ENCODE peak calls at places on chromosomes 5 and 9, in five cellular contexts. N is GM13976, M is MV-4-11, H is CD14-positive monocyte, Z is left kidney. E is an unnamed sample.
A peak's percentile ranks its signal among the peaks of the same experiment; 100 is the strongest.

GRCh38 chr9:69678843-69679538 is 6.8 kb upstream of the APBA1 start:
- DNase-seq in N (no peak), M (no peak), H (no peak), Z (no peak), E (no peak)

GRCh38 chr5:33929925-33930690 is 6.1 kb upstream of the RXFP3 start:
- DNase-seq in N (no peak), M (no peak), H (no peak), Z (no peak), E (no peak)

GRCh38 chr5:63125862-63126261 is 547.2 kb downstream of the LRRC70 start:
- DNase-seq in N (no peak), M (peak; percentile 36), H (no peak), Z (peak; percentile 43), E (peak; percentile 2)

GRCh38 chr5:104942735-104943134 is 1380.1 kb upstream of the NUDT12 start:
- DNase-seq in N (no peak), M (no peak), H (no peak), Z (no peak), E (no peak)

GRCh38 chr9:83444110-83444509 is 94.1 kb downstream of the FRMD3 start:
- DNase-seq in N (no peak), M (no peak), H (no peak), Z (no peak), E (no peak)

GRCh38 chr5:81852277-81853004 is 101.5 kb upstream of the SSBP2 start:
- DNase-seq in N (peak; percentile 47), M (peak; percentile 30), H (no peak), Z (peak; percentile 84), E (no peak)

GRCh38 chr5:139126711-139127111 is 71.5 kb downstream of the SIL1 start:
- DNase-seq in N (no peak), M (no peak), H (no peak), Z (no peak), E (no peak)

GRCh38 chr5:132046915-132047314 is 13.5 kb upstream of the IL3 start:
- DNase-seq in N (no peak), M (no peak), H (no peak), Z (no peak), E (no peak)

GRCh38 chr5:133820516-133820915 is 147.9 kb downstream of the C5orf15 start:
- DNase-seq in N (no peak), M (no peak), H (no peak), Z (peak; percentile 70), E (no peak)

GRCh38 chr9:99103909-99104458 is 929 bp upstream of the TGFBR1 start:
- DNase-seq in N (peak; percentile 21), M (no peak), H (no peak), Z (peak; percentile 27), E (no peak)

GRCh38 chr9:6502399-6502798 is 89.4 kb downstream of the UHRF2 start:
- DNase-seq in N (no peak), M (no peak), H (no peak), Z (no peak), E (no peak)

GRCh38 chr9:136328622-136329041 is 1.3 kb downstream of the GPSM1 start:
- DNase-seq in N (no peak), M (no peak), H (no peak), Z (peak; percentile 72), E (no peak)

GRCh38 chr9:127267793-127268507 is 3.4 kb downstream of the GARNL3 start:
- DNase-seq in N (no peak), M (no peak), H (no peak), Z (no peak), E (no peak)

E was measured in AML-193.